ENCODE peak calls at places on chromosome 19, in four cellular contexts. O is foreskin fibroblast, B is KG1, Q is caudate nucleus. A is an unnamed sample.

GRCh38 chr19:29645911-29646310 is 19.4 kb upstream of the PLEKHF1 start:
- DNase-seq in O (peak), B (no peak), Q (peak), A (no peak)

GRCh38 chr19:9848060-9848459 is 12.9 kb downstream of the PIN1 start:
- DNase-seq in O (no peak), B (no peak), Q (no peak), A (no peak)

GRCh38 chr19:14116918-14117578 is 514 bp downstream of the PRKACA start:
- DNase-seq in O (no peak), B (no peak), Q (peak), A (no peak)

GRCh38 chr19:16920816-16921529 is 32.2 kb downstream of the F2RL3 start:
- DNase-seq in O (peak), B (no peak), Q (no peak), A (no peak)

GRCh38 chr19:22052644-22053013 is 345 bp downstream of the ZNF257 start:
- DNase-seq in O (no peak), B (no peak), Q (no peak), A (no peak)

GRCh38 chr19:40461669-40462221 is 3.8 kb downstream of the BLVRB start:
- DNase-seq in O (no peak), B (no peak), Q (no peak), A (no peak)

GRCh38 chr19:38211779-38212178 is 12.2 kb downstream of the DPF1 start:
- DNase-seq in O (no peak), B (no peak), Q (no peak), A (no peak)

GRCh38 chr19:4970558-4971423 is 1.9 kb downstream of the KDM4B start:
- DNase-seq in O (no peak), B (no peak), Q (peak), A (no peak)

GRCh38 chr19:43780706-43781525 is at the start of gene KCNN4:
- DNase-seq in O (peak), B (peak), Q (no peak), A (no peak)

GRCh38 chr19:40619333-40620160 is 18.4 kb downstream of the LTBP4 start:
- DNase-seq in O (no peak), B (no peak), Q (no peak), A (no peak)

GRCh38 chr19:46639356-46640061 is 3.5 kb upstream of the GNG8 start:
- DNase-seq in O (peak), B (no peak), Q (no peak), A (no peak)

GRCh38 chr19:45739498-45740439 is 6.5 kb downstream of the MEIOSIN start:
- DNase-seq in O (no peak), B (no peak), Q (no peak), A (no peak)

GRCh38 chr19:45161715-45162463 is 1.1 kb upstream of the NKPD1 start:
- DNase-seq in O (no peak), B (no peak), Q (no peak), A (no peak)

GRCh38 chr19:11091343-11092153 is 2.3 kb downstream of the LDLR start:
- DNase-seq in O (peak), B (no peak), Q (peak), A (no peak)

GRCh38 chr19:38739440-38740251 is 4.6 kb downstream of the CAPN12 start:
- DNase-seq in O (no peak), B (no peak), Q (no peak), A (no peak)

GRCh38 chr19:47323872-47324271 is 8.1 kb upstream of the C5AR2 start:
- DNase-seq in O (no peak), B (no peak), Q (no peak), A (no peak)

GRCh38 chr19:2239771-2240770 is 3.4 kb downstream of the SF3A2 start:
- DNase-seq in O (peak), B (no peak), Q (no peak), A (no peak)

GRCh38 chr19:1082165-1082927 is 12.8 kb downstream of the POLR2E start:
- DNase-seq in O (no peak), B (no peak), Q (no peak), A (no peak)

GRCh38 chr19:45051929-45052579 is 13.2 kb downstream of the CLASRP start:
- DNase-seq in O (no peak), B (no peak), Q (no peak), A (no peak)

GRCh38 chr19:1084024-1084868 is 10.9 kb downstream of the POLR2E start:
- DNase-seq in O (no peak), B (no peak), Q (no peak), A (no peak)

GRCh38 chr19:23766951-23767350 is 8.3 kb upstream of the ZNF681 start:
- DNase-seq in O (no peak), B (no peak), Q (no peak), A (no peak)